ENCODE peak calls at places on chromosomes 13 and 19, in nine cellular contexts. One of them, this sample, is unnamed.

GRCh38 chr13:30033681-30034447 is 183.4 kb upstream of the UBL3 start:
- DNase-seq in effector CD8-positive, alpha-beta T cell: no peak
- DNase-seq in iPS-NIHi11: no peak
- DNase-seq in left ventricle myocardium inferior: no peak
- DNase-seq in lower leg skin: no peak
- DNase-seq in stimulated activated CD4-positive, alpha-beta T cell treated with anti-CD3 and anti-CD28 coated beads, Interleukin-4, amount 100 ng/mL, for 24 hours: no peak
- DNase-seq in heart right ventricle: no peak
- DNase-seq in AG08395: peak; percentile 92
- DNase-seq in body of pancreas: no peak
- DNase-seq in this sample: no peak

GRCh38 chr13:21901772-21902708 is 231.2 kb downstream of the FGF9 start:
- DNase-seq in AG08395: peak; percentile 75
- DNase-seq in body of pancreas: no peak
- DNase-seq in effector CD8-positive, alpha-beta T cell: no peak
- DNase-seq in iPS-NIHi11: no peak
- DNase-seq in stimulated activated CD4-positive, alpha-beta T cell treated with anti-CD3 and anti-CD28 coated beads, Interleukin-4, amount 100 ng/mL, for 24 hours: no peak
- DNase-seq in heart right ventricle: no peak
- DNase-seq in left ventricle myocardium inferior: peak; percentile 23
- DNase-seq in lower leg skin: no peak
- DNase-seq in this sample: no peak

GRCh38 chr19:4140237-4140711 is 13.2 kb upstream of the CREB3L3 start:
- DNase-seq in AG08395: peak; percentile 84
- DNase-seq in left ventricle myocardium inferior: no peak
- DNase-seq in effector CD8-positive, alpha-beta T cell: no peak
- DNase-seq in iPS-NIHi11: peak; percentile 91
- DNase-seq in body of pancreas: peak; percentile 20
- DNase-seq in stimulated activated CD4-positive, alpha-beta T cell treated with anti-CD3 and anti-CD28 coated beads, Interleukin-4, amount 100 ng/mL, for 24 hours: peak; percentile 30
- DNase-seq in lower leg skin: no peak
- DNase-seq in heart right ventricle: no peak
- DNase-seq in this sample: no peak

GRCh38 chr19:41298327-41298964 is 11.5 kb upstream of the CCDC97 start:
- DNase-seq in left ventricle myocardium inferior: peak; percentile 79
- DNase-seq in AG08395: peak; percentile 94
- DNase-seq in body of pancreas: peak; percentile 59
- DNase-seq in heart right ventricle: peak; percentile 81
- DNase-seq in effector CD8-positive, alpha-beta T cell: no peak
- DNase-seq in iPS-NIHi11: no peak
- DNase-seq in lower leg skin: peak; percentile 90
- DNase-seq in stimulated activated CD4-positive, alpha-beta T cell treated with anti-CD3 and anti-CD28 coated beads, Interleukin-4, amount 100 ng/mL, for 24 hours: peak; percentile 44
- DNase-seq in this sample: no peak

GRCh38 chr19:49573451-49573850 is 6.9 kb downstream of the NOSIP start:
- DNase-seq in effector CD8-positive, alpha-beta T cell: no peak
- DNase-seq in iPS-NIHi11: no peak
- DNase-seq in lower leg skin: no peak
- DNase-seq in stimulated activated CD4-positive, alpha-beta T cell treated with anti-CD3 and anti-CD28 coated beads, Interleukin-4, amount 100 ng/mL, for 24 hours: no peak
- DNase-seq in body of pancreas: no peak
- DNase-seq in left ventricle myocardium inferior: no peak
- DNase-seq in heart right ventricle: no peak
- DNase-seq in AG08395: no peak
- DNase-seq in this sample: no peak

GRCh38 chr13:114145722-114146121 is 13.3 kb upstream of the RASA3 start:
- DNase-seq in AG08395: no peak
- DNase-seq in effector CD8-positive, alpha-beta T cell: no peak
- DNase-seq in body of pancreas: no peak
- DNase-seq in heart right ventricle: no peak
- DNase-seq in iPS-NIHi11: no peak
- DNase-seq in stimulated activated CD4-positive, alpha-beta T cell treated with anti-CD3 and anti-CD28 coated beads, Interleukin-4, amount 100 ng/mL, for 24 hours: no peak
- DNase-seq in lower leg skin: peak; percentile 72
- DNase-seq in left ventricle myocardium inferior: no peak
- DNase-seq in this sample: no peak

GRCh38 chr13:76711515-76712182 is 174.6 kb downstream of the KCTD12 start:
- DNase-seq in stimulated activated CD4-positive, alpha-beta T cell treated with anti-CD3 and anti-CD28 coated beads, Interleukin-4, amount 100 ng/mL, for 24 hours: no peak
- DNase-seq in lower leg skin: no peak
- DNase-seq in left ventricle myocardium inferior: no peak
- DNase-seq in body of pancreas: no peak
- DNase-seq in iPS-NIHi11: no peak
- DNase-seq in heart right ventricle: no peak
- DNase-seq in AG08395: peak; percentile 90
- DNase-seq in effector CD8-positive, alpha-beta T cell: no peak
- DNase-seq in this sample: no peak

GRCh38 chr13:113579686-113580085 is 4.9 kb upstream of the TFDP1 start:
- DNase-seq in body of pancreas: no peak
- DNase-seq in left ventricle myocardium inferior: no peak
- DNase-seq in heart right ventricle: no peak
- DNase-seq in stimulated activated CD4-positive, alpha-beta T cell treated with anti-CD3 and anti-CD28 coated beads, Interleukin-4, amount 100 ng/mL, for 24 hours: no peak
- DNase-seq in iPS-NIHi11: no peak
- DNase-seq in lower leg skin: peak; percentile 13
- DNase-seq in effector CD8-positive, alpha-beta T cell: no peak
- DNase-seq in AG08395: no peak
- DNase-seq in this sample: no peak

GRCh38 chr19:55062735-55063491 is at the start of gene RDH13:
- DNase-seq in stimulated activated CD4-positive, alpha-beta T cell treated with anti-CD3 and anti-CD28 coated beads, Interleukin-4, amount 100 ng/mL, for 24 hours: peak; percentile 99
- DNase-seq in left ventricle myocardium inferior: peak; percentile 97
- DNase-seq in heart right ventricle: peak; percentile 98
- DNase-seq in lower leg skin: peak; percentile 99
- DNase-seq in effector CD8-positive, alpha-beta T cell: peak; percentile 96
- DNase-seq in AG08395: peak; percentile 99
- DNase-seq in iPS-NIHi11: peak; percentile 97
- DNase-seq in body of pancreas: peak; percentile 99
- DNase-seq in this sample: peak; percentile 49